ENCODE peak calls at places on chromosomes 3 and 15, in nine cellular contexts. B is stomach, X is astrocyte of the cerebellum, S is GM23248, C is cardiac fibroblast, P is gastrocnemius medialis, L is brain microvascular endothelial cell, R is astrocyte of the spinal cord, W is left lung. U is an unnamed sample.

GRCh38 chr3:107752202-107752990 is 229.6 kb downstream of the BBX start:
- DNase-seq in B (no peak), X (peak), S (peak), C (peak), P (no peak), L (peak), R (peak), W (no peak), U (peak)

GRCh38 chr3:5875056-5875455 is 687.5 kb downstream of the EDEM1 start:
- DNase-seq in B (no peak), X (no peak), S (no peak), C (no peak), P (no peak), L (no peak), R (peak), W (no peak), U (no peak)

GRCh38 chr15:63350178-63350621 is 31.4 kb downstream of the CA12 start:
- DNase-seq in B (no peak), X (no peak), S (peak), C (no peak), P (peak), L (no peak), R (no peak), W (no peak), U (no peak)

GRCh38 chr3:118793176-118793575 is 241.5 kb downstream of the IGSF11 start:
- DNase-seq in B (no peak), X (no peak), S (no peak), C (no peak), P (no peak), L (no peak), R (no peak), W (no peak), U (no peak)

GRCh38 chr3:12442654-12443501 is 41.4 kb upstream of the TSEN2 start:
- DNase-seq in B (no peak), X (no peak), S (no peak), C (no peak), P (no peak), L (peak), R (peak), W (no peak), U (no peak)

GRCh38 chr15:75694241-75695182 is 18.1 kb downstream of the CSPG4 start:
- DNase-seq in B (peak), X (peak), S (peak), C (peak), P (peak), L (peak), R (peak), W (no peak), U (peak)

GRCh38 chr3:52827866-52828376 is 2.6 kb downstream of the ITIH4 start:
- DNase-seq in B (peak), X (no peak), S (no peak), C (no peak), P (no peak), L (no peak), R (no peak), W (no peak), U (no peak)

GRCh38 chr3:19016846-19017245 is 131.5 kb upstream of the KCNH8 start:
- DNase-seq in B (no peak), X (no peak), S (no peak), C (no peak), P (no peak), L (no peak), R (no peak), W (no peak), U (no peak)

GRCh38 chr3:6578526-6578925 is 282.4 kb upstream of the GRM7 start:
- DNase-seq in B (no peak), X (no peak), S (no peak), C (peak), P (no peak), L (no peak), R (no peak), W (no peak), U (no peak)

GRCh38 chr3:161423911-161424522 is 52.7 kb upstream of the SPTSSB start:
- DNase-seq in B (no peak), X (no peak), S (peak), C (peak), P (no peak), L (no peak), R (peak), W (no peak), U (peak)

GRCh38 chr3:149784064-149784704 is 8.2 kb downstream of the ANKUB1 start:
- DNase-seq in B (no peak), X (peak), S (peak), C (no peak), P (no peak), L (no peak), R (no peak), W (no peak), U (no peak)

GRCh38 chr15:57932348-57932747 is 133.2 kb downstream of the ALDH1A2 start:
- DNase-seq in B (no peak), X (no peak), S (no peak), C (no peak), P (no peak), L (no peak), R (no peak), W (no peak), U (no peak)

DNA sequence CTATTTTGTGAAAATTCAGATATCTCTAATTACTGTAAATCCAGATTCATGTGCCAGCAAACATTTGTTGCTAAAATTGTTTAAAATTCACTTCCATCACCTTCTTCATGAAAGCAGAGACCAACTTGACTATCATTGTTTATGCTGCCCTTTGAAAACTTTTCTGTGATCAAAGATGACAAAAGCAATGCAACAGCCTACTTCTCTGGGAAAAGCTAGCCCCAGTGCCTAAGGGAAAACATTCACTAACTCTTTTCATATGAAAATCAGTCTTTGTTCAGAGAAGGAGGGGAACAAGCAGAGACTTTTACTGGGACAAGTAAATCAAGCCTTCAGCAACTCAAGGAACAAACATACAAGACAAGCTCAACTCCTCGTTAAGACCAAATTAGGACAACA is 177.9 kb upstream of the P2RY1 start:
- DNase-seq in B (no peak), X (no peak), S (no peak), C (no peak), P (no peak), L (no peak), R (no peak), W (no peak), U (no peak)
- H3K4me3 ChIP-seq in B (no peak), X (no peak), S (no peak), C (no peak), P (no peak), L (no peak), R (no peak), W (no peak), U (no peak)

GRCh38 chr3:47577583-47578118 is 1.0 kb downstream of the CSPG5 start:
- DNase-seq in B (no peak), X (no peak), S (peak), C (no peak), P (no peak), L (no peak), R (no peak), W (peak), U (no peak)
- H3K4me3 ChIP-seq in B (peak), X (peak), S (peak), C (peak), P (peak), L (peak), R (peak), W (peak), U (peak)

DNA sequence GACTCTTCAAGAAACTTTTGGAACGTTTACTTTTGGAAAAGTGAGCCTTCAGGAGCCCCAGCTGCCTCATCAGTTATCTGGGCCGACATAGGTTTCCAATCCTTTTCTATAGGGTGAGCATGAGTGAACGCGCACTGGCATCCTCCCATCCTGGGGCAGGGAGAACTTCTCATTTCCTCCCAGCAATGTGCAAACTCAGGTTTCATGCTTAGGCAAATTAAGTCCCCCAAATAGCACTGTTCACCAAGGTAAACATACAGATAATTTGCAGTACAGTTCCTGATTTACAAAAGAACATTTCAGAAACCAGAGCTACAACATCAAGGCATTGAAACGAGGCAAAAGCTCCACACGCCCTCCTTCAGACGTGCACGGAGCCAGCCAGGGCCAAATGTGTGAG is 333.5 kb upstream of the NR2E3 start:
- DNase-seq in B (no peak), X (no peak), S (no peak), C (no peak), P (no peak), L (no peak), R (no peak), W (no peak), U (no peak)
- H3K4me3 ChIP-seq in B (no peak), X (no peak), S (no peak), C (no peak), P (no peak), L (no peak), R (no peak), W (no peak), U (no peak)

DNA sequence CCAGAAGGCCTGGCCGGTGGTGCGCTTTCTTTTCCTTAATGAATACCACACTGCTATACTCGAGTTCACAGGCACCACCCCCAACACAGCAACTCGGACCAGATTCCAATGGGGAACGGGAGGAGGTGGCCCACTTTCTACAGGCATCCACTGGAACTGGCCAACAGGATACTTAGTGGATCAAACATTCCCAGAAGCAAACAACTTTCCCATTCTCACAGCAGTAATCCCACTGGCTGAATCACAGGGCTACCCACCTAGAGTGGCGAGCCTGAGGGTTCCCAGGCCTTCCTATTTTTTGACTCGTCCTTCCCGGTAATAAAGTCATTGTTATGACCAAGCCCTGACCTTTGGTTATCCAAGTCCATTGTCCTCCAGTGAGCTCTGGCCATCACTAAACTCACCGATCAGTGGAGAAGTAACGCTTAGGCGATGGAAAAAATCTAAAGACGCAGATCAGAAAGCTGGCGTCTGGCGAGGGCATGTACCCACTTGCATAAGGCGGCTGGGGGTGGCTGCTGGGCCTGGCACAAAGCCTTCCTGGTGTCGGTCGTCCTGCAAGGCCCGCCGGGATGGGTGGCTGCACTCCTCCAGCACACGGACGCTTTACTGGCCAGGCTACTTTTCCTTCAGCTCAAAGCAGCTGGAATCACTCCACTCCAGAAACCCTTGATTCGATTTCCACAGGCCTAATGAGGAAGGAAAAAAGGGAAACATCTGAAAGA is 1.2 kb downstream of the EOGT start:
- DNase-seq in B (no peak), X (no peak), S (peak), C (peak), P (peak), L (peak), R (no peak), W (no peak), U (no peak)
- H3K4me3 ChIP-seq in B (peak), X (peak), S (peak), C (peak), P (peak), L (peak), R (peak), W (peak), U (peak)

GRCh38 chr3:87088366-87088983 is 97.5 kb upstream of the VGLL3 start:
- DNase-seq in B (no peak), X (no peak), S (peak), C (peak), P (no peak), L (no peak), R (peak), W (no peak), U (no peak)
- H3K4me3 ChIP-seq in B (peak), X (peak), S (peak), C (peak), P (peak), L (peak), R (peak), W (peak), U (peak)

U was measured in foreskin fibroblast.